ENCODE peak calls at places on chromosomes 4 and X, in ten cellular contexts. R is stimulated activated naive B cell treated with anti-CD40 and anti-IgM and Interleukin-4, amounts not matched to agents 10 μg/mL and 1 μg/mL and 100 μg/mL, for 72 hours; G is endothelial cell; K is right cardiac atrium; H is endodermal cell; Y is stimulated activated CD4-positive, alpha-beta T cell treated with anti-CD3 and anti-CD28 coated beads, Interleukin-15, amount 100 ng/mL, for 24 hours; M is mesothelial cell of epicardium; U is neural progenitor cell; S is fibroblast of pulmonary artery; Z is CD8-positive, alpha-beta T cell. P is an unnamed sample.

GRCh38 chr4:152265149-152265621 is 270.7 kb downstream of the FBXW7 start:
- DNase-seq in K (no peak), H (no peak), G (no peak), R (no peak), M (no peak), S (peak), U (no peak), Y (no peak), Z (no peak), P (peak)

GRCh38 chr4:179196511-179196910 is 1754.3 kb upstream of the AGA start:
- DNase-seq in U (peak), G (no peak), Y (no peak), S (peak), R (no peak), Z (no peak), H (no peak), K (no peak), M (no peak), P (no peak)

GRCh38 chrX:50035119-50035518 is 112.7 kb downstream of the CLCN5 start:
- DNase-seq in U (no peak), H (no peak), Y (no peak), Z (no peak), K (no peak), S (no peak), G (no peak), R (no peak), M (no peak), P (no peak)

GRCh38 chr4:111959202-111959601 is 186.1 kb upstream of the FAM241A start:
- DNase-seq in K (no peak), S (peak), G (no peak), U (no peak), R (no peak), H (no peak), M (no peak), Z (no peak), Y (no peak), P (peak)

GRCh38 chrX:154013614-154014360 is 5.9 kb downstream of the IRAK1 start:
- DNase-seq in M (peak), H (peak), K (no peak), R (no peak), S (peak), Y (peak), G (peak), Z (peak), U (peak), P (peak)

GRCh38 chr4:108787106-108787505 is 24.3 kb upstream of the ETNPPL start:
- DNase-seq in H (no peak), M (no peak), Y (no peak), G (no peak), S (no peak), K (no peak), Z (no peak), R (no peak), U (no peak), P (no peak)

GRCh38 chrX:110741213-110741796 is 54.3 kb downstream of the CHRDL1 start:
- DNase-seq in M (no peak), H (peak), Z (no peak), U (no peak), Y (no peak), R (no peak), G (no peak), K (no peak), S (peak), P (no peak)

GRCh38 chrX:119895843-119896326 is at the start of gene AKAP14:
- DNase-seq in S (peak), R (no peak), H (peak), Z (no peak), G (no peak), K (no peak), U (no peak), M (no peak), Y (no peak), P (no peak)

GRCh38 chr4:153792007-153792892 is 3.4 kb upstream of the SFRP2 start:
- DNase-seq in K (peak), Z (no peak), U (peak), M (peak), G (peak), R (no peak), S (peak), Y (peak), H (peak), P (peak)

GRCh38 chrX:9530848-9531274 is 66.0 kb downstream of the TBL1X start:
- DNase-seq in G (peak), R (peak), M (peak), S (peak), Y (peak), Z (peak), K (peak), U (peak), H (peak), P (peak)

GRCh38 chrX:123339201-123339905 is 155.3 kb downstream of the GRIA3 start:
- DNase-seq in H (no peak), K (no peak), R (no peak), S (peak), Z (no peak), Y (no peak), G (no peak), U (no peak), M (no peak), P (no peak)

GRCh38 chrX:20623448-20623847 is 356.7 kb upstream of the RPS6KA3 start:
- DNase-seq in Z (no peak), S (no peak), G (no peak), H (no peak), M (no peak), R (no peak), Y (peak), U (no peak), K (no peak), P (no peak)

GRCh38 chrX:115362334-115363095 is 73.0 kb downstream of the LUZP4 start:
- DNase-seq in H (peak), Z (no peak), Y (no peak), S (no peak), U (no peak), G (no peak), K (no peak), R (no peak), M (no peak), P (peak)

GRCh38 chrX:19846995-19847790 is 40.2 kb downstream of the SH3KBP1 start:
- DNase-seq in Z (no peak), Y (peak), R (no peak), K (peak), H (peak), G (no peak), M (no peak), U (no peak), S (peak), P (no peak)

GRCh38 chr4:74946196-74946595 is 13.3 kb downstream of the PARM1 start:
- DNase-seq in S (no peak), R (no peak), Y (no peak), Z (no peak), U (no peak), M (no peak), H (no peak), G (no peak), K (no peak), P (no peak)

GRCh38 chr4:57044996-57045395 is 65.2 kb downstream of the IGFBP7 start:
- DNase-seq in H (no peak), Y (no peak), U (no peak), K (no peak), G (no peak), Z (no peak), S (peak), M (no peak), R (no peak), P (no peak)

GRCh38 chrX:20968996-20969395 is 405.2 kb upstream of the CNKSR2 start:
- DNase-seq in R (no peak), H (no peak), Y (no peak), S (peak), G (no peak), Z (no peak), M (no peak), U (no peak), K (no peak), P (no peak)

GRCh38 chrX:119194631-119195030 is 41.5 kb upstream of the PGRMC1 start:
- DNase-seq in Y (no peak), Z (no peak), G (no peak), K (no peak), H (no peak), M (no peak), U (peak), R (no peak), S (peak), P (peak)

GRCh38 chrX:69027181-69028005 is 137.9 kb downstream of the PJA1 start:
- DNase-seq in M (peak), U (no peak), H (peak), Z (no peak), R (peak), K (no peak), Y (no peak), G (no peak), S (peak), P (no peak)

GRCh38 chr4:145734051-145734450 is 54.1 kb downstream of the C4orf51 start:
- DNase-seq in R (no peak), M (no peak), Y (no peak), Z (no peak), H (no peak), G (no peak), U (no peak), K (no peak), S (peak), P (no peak)

GRCh38 chrX:54180403-54180802 is 2.7 kb downstream of the FAM120C start:
- DNase-seq in S (peak), K (no peak), Z (no peak), G (no peak), Y (no peak), R (no peak), U (no peak), M (no peak), H (no peak), P (no peak)

GRCh38 chr4:77434299-77435092 is 171.1 kb upstream of the CXCL13 start:
- DNase-seq in S (peak), H (no peak), M (no peak), Y (no peak), R (no peak), U (no peak), Z (no peak), G (no peak), K (peak), P (no peak)

GRCh38 chr4:9685692-9686091 is 95.7 kb upstream of the DRD5 start:
- DNase-seq in Z (no peak), M (no peak), Y (no peak), H (no peak), R (no peak), K (no peak), U (no peak), S (no peak), G (no peak), P (no peak)

GRCh38 chr4:168585168-168586091 is 88.6 kb downstream of the PALLD start:
- DNase-seq in M (peak), Y (peak), U (peak), K (peak), G (peak), H (peak), S (peak), R (peak), Z (no peak), P (peak)

GRCh38 chrX:136204571-136204970 is 46.6 kb downstream of the MAP7D3 start:
- DNase-seq in S (peak), U (peak), H (no peak), Y (no peak), G (peak), K (peak), Z (no peak), M (no peak), R (no peak), P (no peak)